ENCODE peak calls at places on chromosome 7, in eight cellular contexts. One of them, this sample, is unnamed.

GRCh38 chr7:271266-272107 is 18.5 kb upstream of the FOXL3 start:
- DNase-seq in H9: no peak
- DNase-seq in GM23338: no peak
- DNase-seq in HL-60: no peak
- DNase-seq in sigmoid colon: no peak
- DNase-seq in RWPE1: no peak
- DNase-seq in tibial artery: no peak
- DNase-seq in psoas muscle: no peak
- DNase-seq in this sample: no peak

GRCh38 chr7:42272793-42273665 is 36.0 kb upstream of the GLI3 start:
- DNase-seq in H9: peak
- DNase-seq in psoas muscle: no peak
- DNase-seq in tibial artery: no peak
- DNase-seq in GM23338: peak
- DNase-seq in sigmoid colon: no peak
- DNase-seq in HL-60: no peak
- DNase-seq in RWPE1: peak
- DNase-seq in this sample: peak

GRCh38 chr7:118836933-118837332 is 612.4 kb downstream of the ANKRD7 start:
- DNase-seq in sigmoid colon: no peak
- DNase-seq in RWPE1: no peak
- DNase-seq in HL-60: no peak
- DNase-seq in GM23338: no peak
- DNase-seq in psoas muscle: no peak
- DNase-seq in H9: no peak
- DNase-seq in tibial artery: no peak
- DNase-seq in this sample: no peak

GRCh38 chr7:3951656-3952055 is 650.6 kb downstream of the SDK1 start:
- DNase-seq in sigmoid colon: no peak
- DNase-seq in tibial artery: no peak
- DNase-seq in HL-60: no peak
- DNase-seq in RWPE1: no peak
- DNase-seq in psoas muscle: no peak
- DNase-seq in GM23338: no peak
- DNase-seq in H9: no peak
- DNase-seq in this sample: no peak

GRCh38 chr7:112505495-112505894 is 24.7 kb downstream of the LSMEM1 start:
- DNase-seq in tibial artery: no peak
- DNase-seq in psoas muscle: no peak
- DNase-seq in HL-60: no peak
- DNase-seq in H9: no peak
- DNase-seq in sigmoid colon: no peak
- DNase-seq in GM23338: no peak
- DNase-seq in RWPE1: no peak
- DNase-seq in this sample: no peak

GRCh38 chr7:135166338-135166989 is 4.0 kb downstream of the CYREN start:
- DNase-seq in tibial artery: peak
- DNase-seq in GM23338: no peak
- DNase-seq in H9: no peak
- DNase-seq in sigmoid colon: no peak
- DNase-seq in psoas muscle: no peak
- DNase-seq in RWPE1: no peak
- DNase-seq in HL-60: no peak
- DNase-seq in this sample: no peak

GRCh38 chr7:156473476-156474240 is 166.9 kb upstream of the RNF32 start:
- DNase-seq in H9: peak
- DNase-seq in HL-60: no peak
- DNase-seq in RWPE1: peak
- DNase-seq in tibial artery: no peak
- DNase-seq in psoas muscle: no peak
- DNase-seq in GM23338: peak
- DNase-seq in sigmoid colon: no peak
- DNase-seq in this sample: peak

GRCh38 chr7:146635200-146636032 is 518.8 kb downstream of the CNTNAP2 start:
- DNase-seq in HL-60: no peak
- DNase-seq in psoas muscle: no peak
- DNase-seq in GM23338: peak
- DNase-seq in H9: peak
- DNase-seq in RWPE1: no peak
- DNase-seq in tibial artery: no peak
- DNase-seq in sigmoid colon: no peak
- DNase-seq in this sample: no peak

GRCh38 chr7:136964347-136964746 is 95.9 kb downstream of the CHRM2 start:
- DNase-seq in HL-60: no peak
- DNase-seq in tibial artery: no peak
- DNase-seq in GM23338: no peak
- DNase-seq in sigmoid colon: no peak
- DNase-seq in H9: no peak
- DNase-seq in RWPE1: no peak
- DNase-seq in psoas muscle: no peak
- DNase-seq in this sample: no peak

GRCh38 chr7:144709066-144709465 is 126.8 kb downstream of the TPK1 start:
- DNase-seq in H9: no peak
- DNase-seq in HL-60: no peak
- DNase-seq in tibial artery: no peak
- DNase-seq in psoas muscle: no peak
- DNase-seq in GM23338: no peak
- DNase-seq in sigmoid colon: no peak
- DNase-seq in RWPE1: no peak
- DNase-seq in this sample: peak

GRCh38 chr7:36308031-36308430 is 81.6 kb upstream of the ANLN start:
- DNase-seq in HL-60: no peak
- DNase-seq in H9: no peak
- DNase-seq in GM23338: no peak
- DNase-seq in RWPE1: no peak
- DNase-seq in sigmoid colon: no peak
- DNase-seq in tibial artery: peak
- DNase-seq in psoas muscle: no peak
- DNase-seq in this sample: no peak

GRCh38 chr7:121006731-121007315 is 18.3 kb downstream of the CPED1 start:
- DNase-seq in HL-60: no peak
- DNase-seq in tibial artery: no peak
- DNase-seq in RWPE1: no peak
- DNase-seq in psoas muscle: no peak
- DNase-seq in sigmoid colon: no peak
- DNase-seq in GM23338: no peak
- DNase-seq in H9: no peak
- DNase-seq in this sample: no peak

GRCh38 chr7:150941983-150942590 is 36.0 kb downstream of the KCNH2 start:
- DNase-seq in sigmoid colon: peak
- DNase-seq in RWPE1: no peak
- DNase-seq in GM23338: no peak
- DNase-seq in tibial artery: no peak
- DNase-seq in H9: peak
- DNase-seq in psoas muscle: peak
- DNase-seq in HL-60: no peak
- DNase-seq in this sample: no peak

GRCh38 chr7:106542550-106543220 is 118.3 kb downstream of the CCDC71L start:
- DNase-seq in H9: peak
- DNase-seq in GM23338: peak
- DNase-seq in RWPE1: peak
- DNase-seq in sigmoid colon: peak
- DNase-seq in HL-60: no peak
- DNase-seq in tibial artery: peak
- DNase-seq in psoas muscle: no peak
- DNase-seq in this sample: peak

GRCh38 chr7:23093111-23093510 is 12.5 kb upstream of the KLHL7 start:
- DNase-seq in tibial artery: no peak
- DNase-seq in RWPE1: no peak
- DNase-seq in psoas muscle: no peak
- DNase-seq in sigmoid colon: no peak
- DNase-seq in H9: no peak
- DNase-seq in GM23338: no peak
- DNase-seq in HL-60: no peak
- DNase-seq in this sample: no peak

GRCh38 chr7:112137141-112138101 is 68.8 kb downstream of the DOCK4 start:
- DNase-seq in RWPE1: no peak
- DNase-seq in H9: no peak
- DNase-seq in tibial artery: no peak
- DNase-seq in GM23338: peak
- DNase-seq in HL-60: no peak
- DNase-seq in sigmoid colon: no peak
- DNase-seq in psoas muscle: no peak
- DNase-seq in this sample: no peak

GRCh38 chr7:11492307-11492706 is 339.7 kb downstream of the THSD7A start:
- DNase-seq in GM23338: no peak
- DNase-seq in psoas muscle: no peak
- DNase-seq in tibial artery: no peak
- DNase-seq in RWPE1: no peak
- DNase-seq in HL-60: peak
- DNase-seq in H9: no peak
- DNase-seq in sigmoid colon: no peak
- DNase-seq in this sample: no peak

GRCh38 chr7:78279035-78279434 is 480.5 kb downstream of the PHTF2 start:
- DNase-seq in HL-60: no peak
- DNase-seq in H9: no peak
- DNase-seq in tibial artery: no peak
- DNase-seq in GM23338: no peak
- DNase-seq in sigmoid colon: no peak
- DNase-seq in psoas muscle: no peak
- DNase-seq in RWPE1: peak
- DNase-seq in this sample: peak

GRCh38 chr7:93835684-93836083 is 54.9 kb downstream of the TFPI2 start:
- DNase-seq in tibial artery: no peak
- DNase-seq in GM23338: no peak
- DNase-seq in H9: no peak
- DNase-seq in psoas muscle: no peak
- DNase-seq in HL-60: no peak
- DNase-seq in RWPE1: no peak
- DNase-seq in sigmoid colon: no peak
- DNase-seq in this sample: no peak

GRCh38 chr7:159078911-159079270 is 65.8 kb downstream of the VIPR2 start:
- DNase-seq in GM23338: no peak
- DNase-seq in psoas muscle: no peak
- DNase-seq in HL-60: no peak
- DNase-seq in H9: peak
- DNase-seq in sigmoid colon: peak
- DNase-seq in RWPE1: no peak
- DNase-seq in tibial artery: no peak
- DNase-seq in this sample: no peak

GRCh38 chr7:106317971-106318370 is 33.2 kb upstream of the NAMPT start:
- DNase-seq in sigmoid colon: no peak
- DNase-seq in GM23338: no peak
- DNase-seq in HL-60: no peak
- DNase-seq in RWPE1: no peak
- DNase-seq in tibial artery: no peak
- DNase-seq in psoas muscle: no peak
- DNase-seq in H9: no peak
- DNase-seq in this sample: peak

GRCh38 chr7:17152698-17153097 is 145.8 kb upstream of the AHR start:
- DNase-seq in RWPE1: no peak
- DNase-seq in sigmoid colon: no peak
- DNase-seq in tibial artery: no peak
- DNase-seq in HL-60: peak
- DNase-seq in GM23338: no peak
- DNase-seq in psoas muscle: no peak
- DNase-seq in H9: no peak
- DNase-seq in this sample: no peak
- H3K27ac ChIP-seq in RWPE1: no peak
- H3K27ac ChIP-seq in sigmoid colon: no peak
- H3K27ac ChIP-seq in tibial artery: no peak
- H3K27ac ChIP-seq in HL-60: no peak
- H3K27ac ChIP-seq in GM23338: no peak
- H3K27ac ChIP-seq in psoas muscle: no peak
- H3K27ac ChIP-seq in H9: no peak
- H3K27ac ChIP-seq in this sample: no peak

GRCh38 chr7:154947604-154948003 is 55.3 kb downstream of the PAXIP1 start:
- DNase-seq in GM23338: peak
- DNase-seq in sigmoid colon: no peak
- DNase-seq in psoas muscle: no peak
- DNase-seq in tibial artery: no peak
- DNase-seq in HL-60: no peak
- DNase-seq in RWPE1: no peak
- DNase-seq in H9: no peak
- DNase-seq in this sample: no peak
- TF ChIP-seq CTCF in GM23338: peak
- TF ChIP-seq CTCF in sigmoid colon: no peak
- TF ChIP-seq CTCF in psoas muscle: no peak
- TF ChIP-seq CTCF in tibial artery: no peak
- TF ChIP-seq CTCF in HL-60: no peak
- TF ChIP-seq CTCF in RWPE1: no peak
- TF ChIP-seq CTCF in H9: peak
- TF ChIP-seq CTCF in this sample: no peak

GRCh38 chr7:6162331-6162620 is 110.1 kb downstream of the CYTH3 start:
- DNase-seq in H9: no peak
- DNase-seq in tibial artery: peak
- DNase-seq in sigmoid colon: peak
- DNase-seq in RWPE1: no peak
- DNase-seq in psoas muscle: peak
- DNase-seq in GM23338: no peak
- DNase-seq in HL-60: no peak
- DNase-seq in this sample: no peak
- H3K27ac ChIP-seq in H9: no peak
- H3K27ac ChIP-seq in tibial artery: peak
- H3K27ac ChIP-seq in sigmoid colon: peak
- H3K27ac ChIP-seq in RWPE1: peak
- H3K27ac ChIP-seq in psoas muscle: peak
- H3K27ac ChIP-seq in GM23338: no peak
- H3K27ac ChIP-seq in HL-60: no peak
- H3K27ac ChIP-seq in this sample: no peak

GRCh38 chr7:65251851-65252620 is 121.6 kb upstream of the ZNF92 start:
- DNase-seq in HL-60: peak
- DNase-seq in GM23338: peak
- DNase-seq in RWPE1: peak
- DNase-seq in psoas muscle: peak
- DNase-seq in tibial artery: no peak
- DNase-seq in H9: peak
- DNase-seq in sigmoid colon: peak
- DNase-seq in this sample: no peak

GRCh38 chr7:65247491-65247890 is 126.2 kb upstream of the ZNF92 start:
- DNase-seq in tibial artery: no peak
- DNase-seq in H9: no peak
- DNase-seq in HL-60: no peak
- DNase-seq in GM23338: no peak
- DNase-seq in sigmoid colon: no peak
- DNase-seq in psoas muscle: no peak
- DNase-seq in RWPE1: no peak
- DNase-seq in this sample: no peak

GRCh38 chr7:65250697-65251395 is 122.8 kb upstream of the ZNF92 start:
- DNase-seq in GM23338: peak
- DNase-seq in sigmoid colon: no peak
- DNase-seq in HL-60: no peak
- DNase-seq in tibial artery: no peak
- DNase-seq in psoas muscle: no peak
- DNase-seq in H9: peak
- DNase-seq in RWPE1: no peak
- DNase-seq in this sample: no peak

GRCh38 chr7:65254061-65254460 is 119.6 kb upstream of the ZNF92 start:
- DNase-seq in RWPE1: no peak
- DNase-seq in psoas muscle: no peak
- DNase-seq in GM23338: no peak
- DNase-seq in tibial artery: no peak
- DNase-seq in sigmoid colon: no peak
- DNase-seq in HL-60: no peak
- DNase-seq in H9: no peak
- DNase-seq in this sample: no peak

DNA sequence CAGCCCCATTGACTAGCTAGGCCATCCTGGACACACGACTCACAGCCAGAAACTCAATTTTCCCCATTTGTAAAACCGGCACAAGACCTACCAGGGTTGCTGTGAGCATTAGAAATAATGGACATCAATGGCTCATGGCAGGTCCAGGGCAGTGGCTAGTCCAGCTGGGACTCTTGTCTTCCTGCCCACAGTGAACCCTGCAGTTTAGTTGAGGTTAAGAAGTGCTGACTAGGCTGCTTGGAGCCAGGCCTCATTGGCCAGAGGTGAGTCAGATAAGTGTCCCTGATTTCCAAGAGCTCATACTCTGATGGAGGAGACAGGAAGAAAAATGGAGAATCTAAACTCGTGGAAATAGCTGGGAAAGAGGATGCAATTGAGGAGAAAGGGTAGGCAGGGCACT is 123.4 kb upstream of the ZNF92 start:
- DNase-seq in tibial artery: no peak
- DNase-seq in GM23338: no peak
- DNase-seq in RWPE1: no peak
- DNase-seq in H9: no peak
- DNase-seq in HL-60: no peak
- DNase-seq in sigmoid colon: no peak
- DNase-seq in psoas muscle: no peak
- DNase-seq in this sample: no peak
- TF ChIP-seq CTCF in tibial artery: no peak
- TF ChIP-seq CTCF in GM23338: no peak
- TF ChIP-seq CTCF in RWPE1: no peak
- TF ChIP-seq CTCF in H9: no peak
- TF ChIP-seq CTCF in HL-60: no peak
- TF ChIP-seq CTCF in sigmoid colon: no peak
- TF ChIP-seq CTCF in psoas muscle: no peak
- TF ChIP-seq CTCF in this sample: no peak

This sample was measured in foreskin keratinocyte.